ENCODE peak calls at places on chromosomes 6 and 20, in five cellular contexts. Q, K, L, R and S are unnamed samples.

GRCh38 chr20:61608275-61609085 is 356.4 kb downstream of the CDH4 start:
- DNase-seq in Q (no peak), K (peak), L (no peak), R (no peak), S (no peak)

GRCh38 chr6:145214570-145214969 is 520.8 kb downstream of the EPM2A start:
- DNase-seq in Q (no peak), K (peak), L (peak), R (no peak), S (peak)

GRCh38 chr20:33653900-33654596 is 8.1 kb upstream of the C20orf144 start:
- DNase-seq in Q (peak), K (no peak), L (no peak), R (no peak), S (no peak)

GRCh38 chr6:68632620-68633195 is 2.4 kb upstream of the ADGRB3 start:
- DNase-seq in Q (no peak), K (peak), L (no peak), R (no peak), S (no peak)

GRCh38 chr6:152296648-152297376 is 340.4 kb downstream of the SYNE1 start:
- DNase-seq in Q (no peak), K (peak), L (no peak), R (no peak), S (no peak)

GRCh38 chr6:41462980-41463930 is 82.9 kb upstream of the FOXP4 start:
- DNase-seq in Q (peak), K (peak), L (peak), R (peak), S (no peak)

GRCh38 chr20:54098044-54098443 is 27.6 kb upstream of the BCAS1 start:
- DNase-seq in Q (no peak), K (no peak), L (no peak), R (no peak), S (no peak)

GRCh38 chr6:23180504-23181293 is 611.3 kb downstream of the HDGFL1 start:
- DNase-seq in Q (peak), K (peak), L (peak), R (peak), S (peak)

GRCh38 chr20:51525241-51526104 is 17.0 kb downstream of the NFATC2 start:
- DNase-seq in Q (no peak), K (no peak), L (no peak), R (no peak), S (no peak)

GRCh38 chr6:161033667-161034066 is 42.1 kb downstream of the MAP3K4 start:
- DNase-seq in Q (no peak), K (no peak), L (no peak), R (no peak), S (no peak)

GRCh38 chr6:33428219-33428890 is 8.5 kb downstream of the SYNGAP1 start:
- DNase-seq in Q (no peak), K (peak), L (peak), R (no peak), S (no peak)

GRCh38 chr6:116763871-116764270 is 1.6 kb downstream of the FAM162B start:
- DNase-seq in Q (no peak), K (peak), L (peak), R (no peak), S (no peak)

GRCh38 chr6:43949451-43950110 is 177.7 kb downstream of the MRPL14 start:
- DNase-seq in Q (no peak), K (peak), L (no peak), R (no peak), S (no peak)

GRCh38 chr6:142944126-142945066 is 580 bp downstream of the HIVEP2 start:
- DNase-seq in Q (peak), K (peak), L (peak), R (peak), S (peak)

GRCh38 chr6:149566372-149567193 is at the start of gene GINM1:
- DNase-seq in Q (peak), K (peak), L (peak), R (no peak), S (no peak)

GRCh38 chr6:84554706-84555105 is 209.7 kb downstream of the TBX18 start:
- DNase-seq in Q (no peak), K (peak), L (no peak), R (no peak), S (no peak)

GRCh38 chr6:101403566-101403965 is 10.1 kb downstream of the GRIK2 start:
- DNase-seq in Q (no peak), K (no peak), L (no peak), R (no peak), S (no peak)

GRCh38 chr20:38346741-38347140 is 459 bp downstream of the LBP start:
- DNase-seq in Q (no peak), K (no peak), L (no peak), R (no peak), S (no peak)

GRCh38 chr6:159979136-159979874 is 10.4 kb downstream of the IGF2R start:
- DNase-seq in Q (no peak), K (peak), L (no peak), R (no peak), S (no peak)

GRCh38 chr6:37971711-37972410 is 152.3 kb downstream of the ZFAND3 start:
- DNase-seq in Q (no peak), K (no peak), L (no peak), R (no peak), S (no peak)

GRCh38 chr6:124298682-124299081 is 495.0 kb downstream of the NKAIN2 start:
- DNase-seq in Q (no peak), K (no peak), L (no peak), R (no peak), S (no peak)

GRCh38 chr6:74834967-74835366 is 370.9 kb downstream of the COL12A1 start:
- DNase-seq in Q (no peak), K (no peak), L (no peak), R (no peak), S (peak)

GRCh38 chr20:46174469-46175126 is 56.5 kb downstream of the CD40 start:
- DNase-seq in Q (peak), K (peak), L (no peak), R (no peak), S (peak)

GRCh38 chr6:22926613-22927348 is 357.4 kb downstream of the HDGFL1 start:
- DNase-seq in Q (no peak), K (no peak), L (no peak), R (no peak), S (no peak)

GRCh38 chr6:15365273-15365687 is 119.4 kb downstream of the JARID2 start:
- DNase-seq in Q (peak), K (peak), L (peak), R (peak), S (peak)

GRCh38 chr20:38304845-38305447 is 990 bp downstream of the BPI start:
- DNase-seq in Q (no peak), K (peak), L (peak), R (no peak), S (no peak)

GRCh38 chr6:51550243-51550642 is 537.2 kb downstream of the PKHD1 start:
- DNase-seq in Q (no peak), K (no peak), L (no peak), R (no peak), S (no peak)

GRCh38 chr6:141552463-141552862 is 580.3 kb upstream of the GJE1 start:
- DNase-seq in Q (no peak), K (peak), L (peak), R (peak), S (no peak)

GRCh38 chr20:38680492-38681118 is 43.7 kb upstream of the SLC32A1 start:
- DNase-seq in Q (no peak), K (peak), L (peak), R (no peak), S (no peak)

GRCh38 chr20:23050847-23051627 is 1.6 kb upstream of the THBD start:
- DNase-seq in Q (peak), K (peak), L (peak), R (peak), S (peak)

GRCh38 chr6:63372951-63373533 is 53.3 kb upstream of the LGSN start:
- DNase-seq in Q (no peak), K (no peak), L (no peak), R (no peak), S (no peak)

GRCh38 chr6:20946037-20946436 is 411.8 kb downstream of the CDKAL1 start:
- DNase-seq in Q (no peak), K (peak), L (peak), R (no peak), S (no peak)

GRCh38 chr20:62733891-62734290 is 25.3 kb downstream of the NTSR1 start:
- DNase-seq in Q (no peak), K (no peak), L (no peak), R (no peak), S (no peak)

GRCh38 chr6:36660771-36661471 is 17.6 kb upstream of the CDKN1A start:
- DNase-seq in Q (peak), K (peak), L (no peak), R (no peak), S (no peak)

GRCh38 chr6:34317172-34317477 is 68.3 kb upstream of the SMIM29 start:
- DNase-seq in Q (no peak), K (no peak), L (no peak), R (no peak), S (no peak)

DNA sequence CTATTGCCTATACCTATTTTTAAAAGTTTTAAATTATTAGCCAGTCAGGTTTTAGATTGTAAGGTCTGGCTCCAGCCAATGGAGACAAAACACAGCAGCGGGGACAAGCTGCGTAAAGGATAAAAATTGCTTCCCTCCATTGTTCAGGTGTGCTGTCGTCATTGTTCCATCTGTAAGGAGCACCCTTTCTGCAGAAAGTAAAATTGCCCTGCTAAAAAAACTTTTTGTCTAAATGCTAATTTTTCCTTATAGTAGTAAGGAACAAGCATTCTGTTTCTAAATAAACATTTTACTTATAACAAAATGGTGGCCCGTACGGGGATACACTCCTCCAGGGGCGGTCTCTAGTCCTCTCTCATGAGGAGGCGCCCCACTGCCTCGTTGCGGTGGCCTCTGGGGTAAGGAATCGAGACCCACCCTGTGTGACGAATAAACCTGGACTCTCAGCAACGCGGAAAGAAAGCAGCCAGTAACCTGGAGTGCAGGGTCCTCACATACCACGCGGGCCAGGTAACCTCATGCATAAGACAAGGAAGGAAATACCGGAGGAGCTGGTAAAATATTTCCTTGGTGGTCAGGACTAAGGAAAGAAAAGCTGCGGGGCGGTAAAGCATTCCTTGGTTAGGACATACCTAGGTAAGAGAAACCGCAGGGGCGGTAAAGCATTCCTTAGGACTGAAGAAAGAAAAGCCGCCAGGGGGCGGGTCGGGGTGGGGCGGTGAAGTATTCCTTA is 80.5 kb downstream of the SYTL3 start:
- DNase-seq in Q (no peak), K (no peak), L (no peak), R (no peak), S (no peak)
- TF ChIP-seq CTCF in Q (no peak), K (no peak), L (no peak), R (no peak), S (no peak)

DNA sequence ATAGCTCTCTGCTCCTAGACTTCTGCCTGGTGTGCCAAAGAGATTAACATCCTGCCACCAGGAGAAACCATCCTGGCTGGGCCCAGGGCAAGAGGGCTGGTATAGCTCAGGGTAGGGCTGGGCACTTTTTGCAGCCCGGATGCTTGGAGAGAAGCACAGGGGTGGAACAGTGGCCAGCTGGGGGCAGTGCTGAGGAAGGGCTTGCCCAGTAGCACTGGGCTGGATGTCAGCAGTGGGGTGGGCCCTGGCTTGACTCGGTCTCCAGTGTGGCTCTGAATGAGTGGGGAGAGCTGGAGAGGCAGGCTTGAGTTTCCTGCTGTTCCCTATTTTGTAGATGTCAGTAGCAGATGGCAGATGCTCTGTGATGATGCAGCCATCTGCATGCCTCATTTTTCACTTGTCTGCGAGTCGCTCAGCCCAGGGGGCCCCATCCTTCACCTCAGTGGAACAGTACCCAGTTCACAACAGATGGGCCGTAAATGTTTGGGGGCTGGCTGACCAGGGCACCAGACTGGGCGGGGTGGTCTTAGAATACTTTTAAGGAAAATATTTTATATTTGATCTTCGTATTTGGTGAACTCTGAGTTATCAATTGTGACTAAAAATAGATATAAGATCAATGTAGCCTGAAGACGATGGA is 56.4 kb upstream of the TULP1 start:
- DNase-seq in Q (no peak), K (peak), L (no peak), R (no peak), S (no peak)
- TF ChIP-seq CTCF in Q (no peak), K (peak), L (peak), R (peak), S (peak)

GRCh38 chr6:105790635-105791034 is 295.5 kb upstream of the PRDM1 start:
- DNase-seq in Q (no peak), K (no peak), L (no peak), R (no peak), S (no peak)
- TF ChIP-seq CTCF in Q (no peak), K (peak), L (peak), R (no peak), S (peak)

GRCh38 chr6:46276571-46277142 is 105.9 kb upstream of the ENPP5 start:
- DNase-seq in Q (no peak), K (no peak), L (no peak), R (no peak), S (no peak)
- TF ChIP-seq CTCF in Q (no peak), K (no peak), L (no peak), R (no peak), S (no peak)

GRCh38 chr20:57761413-57761734 is 51.6 kb upstream of the PMEPA1 start:
- DNase-seq in Q (no peak), K (no peak), L (no peak), R (no peak), S (no peak)
- TF ChIP-seq CTCF in Q (no peak), K (no peak), L (no peak), R (no peak), S (no peak)

DNA sequence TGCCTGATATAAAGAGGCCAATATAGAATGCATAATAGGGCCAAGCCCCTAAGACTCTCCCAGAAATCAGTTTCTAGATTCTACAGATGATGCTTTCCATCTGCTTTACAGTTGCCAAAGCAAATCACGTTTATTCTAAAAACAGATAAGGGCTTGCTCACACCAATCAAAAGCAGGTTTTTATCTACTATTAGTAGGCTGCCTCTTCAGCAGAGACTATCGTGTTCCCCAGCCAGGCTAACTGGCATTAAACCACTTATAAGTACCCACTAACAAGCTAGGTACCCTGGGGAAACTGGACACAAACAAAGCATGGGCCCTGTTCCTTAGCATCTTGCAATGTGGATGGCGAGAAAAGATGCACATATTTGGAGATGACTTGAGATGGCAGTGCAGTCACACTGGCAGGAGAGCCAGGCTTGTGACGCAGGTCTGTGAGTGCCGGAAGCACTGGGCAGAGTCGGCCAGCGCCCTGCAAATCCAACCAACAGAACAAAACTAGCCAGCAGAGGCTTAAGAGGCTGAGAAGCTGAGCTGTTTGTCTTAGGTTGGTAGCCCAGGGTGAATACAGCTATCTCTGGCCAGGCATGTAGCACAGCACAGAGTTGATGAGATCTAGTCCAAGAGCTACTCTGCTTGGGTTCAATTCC is 73.4 kb downstream of the GFOD1 start:
- DNase-seq in Q (no peak), K (peak), L (no peak), R (no peak), S (no peak)
- TF ChIP-seq CTCF in Q (no peak), K (no peak), L (no peak), R (no peak), S (no peak)

GRCh38 chr6:52573295-52573694 is 3.6 kb downstream of the TRAM2 start:
- DNase-seq in Q (no peak), K (peak), L (peak), R (no peak), S (no peak)
- TF ChIP-seq CTCF in Q (peak), K (peak), L (peak), R (peak), S (peak)

GRCh38 chr20:32623667-32624157 is 38.6 kb upstream of the NOL4L start:
- DNase-seq in Q (no peak), K (no peak), L (no peak), R (no peak), S (no peak)
- TF ChIP-seq CTCF in Q (no peak), K (no peak), L (peak), R (no peak), S (no peak)